ENCODE peak calls at places on chromosomes 1 and 21, in seven cellular contexts. I is hepatocyte; Y is uterus; W is CD8-positive, alpha-beta T cell; D is aorta; T is left lung; E is foreskin fibroblast. R is an unnamed sample.

GRCh38 chr1:9322845-9323244 is 30.2 kb downstream of the SPSB1 start:
- DNase-seq in W (no peak), I (no peak), T (no peak), D (no peak), Y (no peak), E (no peak), R (peak)

GRCh38 chr1:25146382-25146855 is 85.9 kb downstream of the SYF2 start:
- DNase-seq in T (no peak), D (peak), I (no peak), E (no peak), Y (no peak), W (no peak), R (peak)

GRCh38 chr1:208233546-208233945 is 10.6 kb downstream of the PLXNA2 start:
- DNase-seq in Y (no peak), W (no peak), D (no peak), I (peak), E (no peak), T (peak), R (no peak)

GRCh38 chr1:159845751-159846531 is 16.5 kb downstream of the VSIG8 start:
- DNase-seq in T (no peak), I (peak), E (no peak), D (no peak), Y (no peak), W (no peak), R (no peak)

GRCh38 chr1:169309178-169310166 is 58.1 kb downstream of the NME7 start:
- DNase-seq in I (no peak), D (no peak), E (no peak), Y (no peak), W (no peak), T (no peak), R (no peak)

GRCh38 chr1:7919880-7920279 is 20.8 kb downstream of the TNFRSF9 start:
- DNase-seq in Y (no peak), I (no peak), W (no peak), D (no peak), E (no peak), T (no peak), R (no peak)

GRCh38 chr1:205664399-205665108 is 15.8 kb downstream of the SLC45A3 start:
- DNase-seq in T (no peak), E (no peak), I (no peak), Y (no peak), W (no peak), D (no peak), R (no peak)

GRCh38 chr1:42767510-42767924 is 468 bp downstream of the C1orf50 start:
- DNase-seq in T (no peak), E (no peak), D (no peak), W (no peak), Y (no peak), I (no peak), R (no peak)

GRCh38 chr1:227253065-227253464 is 65.2 kb downstream of the CDC42BPA start:
- DNase-seq in I (no peak), E (no peak), W (no peak), D (no peak), Y (no peak), T (no peak), R (no peak)

GRCh38 chr1:235088907-235089306 is 39.7 kb downstream of the TOMM20 start:
- DNase-seq in W (no peak), Y (no peak), T (no peak), D (no peak), E (no peak), I (no peak), R (no peak)

GRCh38 chr1:42334240-42335049 is 590 bp downstream of the FOXJ3 start:
- DNase-seq in E (peak), T (peak), D (peak), I (peak), W (peak), Y (peak), R (peak)

GRCh38 chr1:44355582-44356305 is 687 bp upstream of the ERI3 start:
- DNase-seq in Y (no peak), W (no peak), E (no peak), D (no peak), T (no peak), I (no peak), R (no peak)
- H3K4me3 ChIP-seq in Y (no peak), W (no peak), E (peak), D (no peak), T (peak), I (no peak), R (peak)

GRCh38 chr1:143497374-143497747 is 474.4 kb downstream of the FAM72C start:
- DNase-seq in E (no peak), I (peak), Y (no peak), T (no peak), W (no peak), D (peak), R (no peak)
- H3K4me3 ChIP-seq in E (no peak), I (no peak), Y (no peak), T (no peak), W (no peak), D (peak), R (peak)

GRCh38 chr1:31763671-31764306 is 351 bp downstream of the ADGRB2 start:
- DNase-seq in I (no peak), Y (no peak), T (no peak), W (no peak), E (no peak), D (no peak), R (no peak)
- H3K4me3 ChIP-seq in I (peak), Y (peak), T (peak), W (peak), E (peak), D (peak), R (no peak)

DNA sequence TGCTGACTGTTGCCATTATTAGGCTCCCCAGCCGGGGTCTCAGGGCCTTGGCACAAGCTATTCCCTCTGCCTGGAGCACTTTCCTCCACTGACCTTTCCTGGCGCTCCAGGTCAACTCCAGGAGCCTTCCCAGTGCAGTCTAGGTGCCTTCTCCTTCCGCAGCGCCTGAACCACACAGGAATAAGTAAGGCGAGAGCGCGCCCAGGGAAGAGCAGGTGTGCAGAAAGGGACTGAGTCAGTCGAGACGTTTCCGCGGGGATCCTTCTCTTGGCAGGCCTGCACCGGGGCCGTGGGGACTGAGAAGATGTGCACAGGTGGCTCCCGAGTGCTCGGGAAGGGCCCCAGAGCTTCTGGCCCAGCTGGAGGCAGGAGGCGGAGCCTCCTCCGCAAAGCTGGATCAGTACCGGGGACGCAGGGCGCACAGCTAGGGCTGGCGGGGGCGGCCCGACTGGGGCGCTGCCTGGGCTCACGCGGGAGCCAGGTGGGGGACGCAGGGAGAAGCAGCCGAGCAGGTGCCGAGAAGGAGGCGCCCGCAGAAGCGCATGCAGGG is 765 bp upstream of the BMP8A start:
- DNase-seq in D (no peak), T (no peak), Y (no peak), I (no peak), W (no peak), E (no peak), R (no peak)
- H3K4me3 ChIP-seq in D (peak), T (peak), Y (peak), I (peak), W (peak), E (no peak), R (peak)

GRCh38 chr1:54297596-54298283 is 97.8 kb downstream of the MRPL37 start:
- DNase-seq in D (no peak), T (no peak), W (no peak), E (no peak), I (no peak), Y (no peak), R (no peak)
- H3K4me3 ChIP-seq in D (no peak), T (no peak), W (no peak), E (no peak), I (no peak), Y (no peak), R (no peak)

GRCh38 chr21:16418663-16419062 is 688.9 kb downstream of the USP25 start:
- DNase-seq in T (no peak), Y (no peak), E (no peak), D (no peak), W (no peak), I (no peak), R (no peak)

GRCh38 chr21:16420086-16420724 is 690.4 kb downstream of the USP25 start:
- DNase-seq in D (peak), E (peak), W (no peak), Y (peak), T (no peak), I (peak), R (peak)

GRCh38 chr21:16422702-16423101 is 692.9 kb downstream of the USP25 start:
- DNase-seq in D (no peak), I (no peak), Y (no peak), W (no peak), E (no peak), T (no peak), R (no peak)

GRCh38 chr21:16419188-16419874 is 689.5 kb downstream of the USP25 start:
- DNase-seq in Y (peak), E (peak), W (no peak), I (peak), T (peak), D (peak), R (peak)

GRCh38 chr21:16418211-16418610 is 688.4 kb downstream of the USP25 start:
- DNase-seq in E (peak), W (no peak), D (no peak), Y (no peak), I (no peak), T (no peak), R (no peak)
- H3K4me3 ChIP-seq in E (no peak), W (no peak), D (no peak), Y (no peak), I (no peak), T (no peak), R (no peak)

R was measured in adrenal gland.